ENCODE peak calls at places on chromosomes 2 and 18, in eight cellular contexts. G is NCI-H2227 treated with DMSO at 0.1 percent for 48 hours; J is activated CD8-positive, alpha-beta memory T cell treated with anti-CD3 and anti-CD28 coated beads for 24 hours; Z is Daoy; V is thoracic aorta; X is mesendoderm; F is retinal pigment epithelial cell; Q is CMK. T is an unnamed sample.

GRCh38 chr2:223669453-223670225 is 67.5 kb upstream of the SCG2 start:
- DNase-seq in G (no peak), J (no peak), Z (peak), V (no peak), X (no peak), F (peak), Q (no peak), T (no peak)

GRCh38 chr18:25210622-25211021 is 141.3 kb downstream of the ZNF521 start:
- DNase-seq in G (no peak), J (no peak), Z (no peak), V (no peak), X (no peak), F (no peak), Q (no peak), T (no peak)

GRCh38 chr2:240229603-240230423 is 89.4 kb upstream of the OTOS start:
- DNase-seq in G (no peak), J (peak), Z (no peak), V (no peak), X (no peak), F (no peak), Q (no peak), T (no peak)

GRCh38 chr18:13620206-13620672 is 106.1 kb downstream of the FAM210A start:
- DNase-seq in G (no peak), J (no peak), Z (no peak), V (no peak), X (peak), F (no peak), Q (no peak), T (peak)

GRCh38 chr2:231463698-231464575 is at the start of gene NCL:
- DNase-seq in G (peak), J (peak), Z (peak), V (no peak), X (peak), F (peak), Q (peak), T (peak)

GRCh38 chr2:96083064-96083889 is 33.1 kb downstream of the ADRA2B start:
- DNase-seq in G (no peak), J (peak), Z (no peak), V (no peak), X (no peak), F (no peak), Q (no peak), T (peak)

GRCh38 chr2:154623819-154624218 is 74.7 kb upstream of the KCNJ3 start:
- DNase-seq in G (peak), J (no peak), Z (no peak), V (no peak), X (peak), F (peak), Q (no peak), T (no peak)

GRCh38 chr2:168198476-168199192 is 48.8 kb downstream of the STK39 start:
- DNase-seq in G (no peak), J (no peak), Z (no peak), V (no peak), X (no peak), F (no peak), Q (no peak), T (no peak)

GRCh38 chr18:34913837-34914755 is 127.1 kb upstream of the MAPRE2 start:
- DNase-seq in G (no peak), J (no peak), Z (peak), V (no peak), X (peak), F (no peak), Q (no peak), T (no peak)

T was measured in osteocyte.